ENCODE peak calls at places on chromosomes 16 and 17, in six cellular contexts. One of them, this sample, is unnamed.

GRCh38 chr16:56589141-56590039 is at the start of gene MT3:
- DNase-seq in K562: no peak
- DNase-seq in endothelial cell of umbilical vein: no peak
- DNase-seq in upper lobe of left lung: peak
- DNase-seq in stomach: no peak
- DNase-seq in suprapubic skin: no peak
- DNase-seq in this sample: no peak

GRCh38 chr16:13441675-13442074 is 478.3 kb upstream of the ERCC4 start:
- DNase-seq in stomach: no peak
- DNase-seq in endothelial cell of umbilical vein: no peak
- DNase-seq in K562: no peak
- DNase-seq in suprapubic skin: no peak
- DNase-seq in upper lobe of left lung: no peak
- DNase-seq in this sample: no peak

GRCh38 chr16:9275386-9275785 is 183.9 kb downstream of the HAPSTR1 start:
- DNase-seq in upper lobe of left lung: no peak
- DNase-seq in suprapubic skin: no peak
- DNase-seq in K562: no peak
- DNase-seq in endothelial cell of umbilical vein: no peak
- DNase-seq in stomach: no peak
- DNase-seq in this sample: no peak

GRCh38 chr16:86942469-86943175 is 364.3 kb downstream of the FOXL1 start:
- DNase-seq in upper lobe of left lung: no peak
- DNase-seq in endothelial cell of umbilical vein: no peak
- DNase-seq in stomach: no peak
- DNase-seq in suprapubic skin: no peak
- DNase-seq in K562: no peak
- DNase-seq in this sample: no peak

GRCh38 chr17:48378696-48379095 is 51.3 kb downstream of the SKAP1 start:
- DNase-seq in upper lobe of left lung: no peak
- DNase-seq in suprapubic skin: no peak
- DNase-seq in endothelial cell of umbilical vein: no peak
- DNase-seq in K562: no peak
- DNase-seq in stomach: no peak
- DNase-seq in this sample: no peak

GRCh38 chr17:49457564-49458535 is 37.2 kb upstream of the NGFR start:
- DNase-seq in upper lobe of left lung: no peak
- DNase-seq in stomach: no peak
- DNase-seq in endothelial cell of umbilical vein: no peak
- DNase-seq in K562: no peak
- DNase-seq in suprapubic skin: no peak
- DNase-seq in this sample: no peak

GRCh38 chr17:72142614-72143013 is 21.8 kb downstream of the SOX9 start:
- DNase-seq in upper lobe of left lung: no peak
- DNase-seq in endothelial cell of umbilical vein: no peak
- DNase-seq in suprapubic skin: no peak
- DNase-seq in K562: no peak
- DNase-seq in stomach: no peak
- DNase-seq in this sample: no peak

GRCh38 chr17:64964796-64965195 is 45.5 kb upstream of the LRRC37A3 start:
- DNase-seq in endothelial cell of umbilical vein: no peak
- DNase-seq in stomach: no peak
- DNase-seq in upper lobe of left lung: no peak
- DNase-seq in K562: no peak
- DNase-seq in suprapubic skin: no peak
- DNase-seq in this sample: no peak

GRCh38 chr17:30239089-30239462 is 3.6 kb upstream of the SLC6A4 start:
- DNase-seq in endothelial cell of umbilical vein: no peak
- DNase-seq in stomach: no peak
- DNase-seq in suprapubic skin: no peak
- DNase-seq in upper lobe of left lung: no peak
- DNase-seq in K562: no peak
- DNase-seq in this sample: peak

GRCh38 chr17:47949951-47950350 is 7.7 kb downstream of the PRR15L start:
- DNase-seq in suprapubic skin: no peak
- DNase-seq in upper lobe of left lung: no peak
- DNase-seq in stomach: peak
- DNase-seq in K562: no peak
- DNase-seq in endothelial cell of umbilical vein: no peak
- DNase-seq in this sample: no peak

GRCh38 chr17:79835470-79835899 is 3.8 kb downstream of the CBX4 start:
- DNase-seq in K562: peak
- DNase-seq in stomach: no peak
- DNase-seq in endothelial cell of umbilical vein: no peak
- DNase-seq in suprapubic skin: no peak
- DNase-seq in upper lobe of left lung: no peak
- DNase-seq in this sample: peak

GRCh38 chr16:46715769-46716305 is 26.4 kb downstream of the ORC6 start:
- DNase-seq in upper lobe of left lung: no peak
- DNase-seq in endothelial cell of umbilical vein: no peak
- DNase-seq in stomach: no peak
- DNase-seq in K562: no peak
- DNase-seq in suprapubic skin: no peak
- DNase-seq in this sample: no peak

GRCh38 chr16:23324727-23325126 is 22.6 kb downstream of the SCNN1B start:
- DNase-seq in endothelial cell of umbilical vein: no peak
- DNase-seq in upper lobe of left lung: no peak
- DNase-seq in stomach: peak
- DNase-seq in suprapubic skin: peak
- DNase-seq in K562: no peak
- DNase-seq in this sample: no peak

GRCh38 chr17:33561935-33562334 is 268.8 kb upstream of the ASIC2 start:
- DNase-seq in K562: no peak
- DNase-seq in upper lobe of left lung: no peak
- DNase-seq in stomach: no peak
- DNase-seq in suprapubic skin: no peak
- DNase-seq in endothelial cell of umbilical vein: no peak
- DNase-seq in this sample: no peak

GRCh38 chr17:74240637-74241036 is 27.3 kb downstream of the TTYH2 start:
- DNase-seq in K562: no peak
- DNase-seq in upper lobe of left lung: no peak
- DNase-seq in stomach: no peak
- DNase-seq in suprapubic skin: no peak
- DNase-seq in endothelial cell of umbilical vein: no peak
- DNase-seq in this sample: no peak

GRCh38 chr17:75289832-75290337 is 652 bp upstream of the SLC25A19 start:
- DNase-seq in upper lobe of left lung: no peak
- DNase-seq in stomach: peak
- DNase-seq in K562: peak
- DNase-seq in endothelial cell of umbilical vein: peak
- DNase-seq in suprapubic skin: no peak
- DNase-seq in this sample: peak

GRCh38 chr16:79599837-79600635 is 501 bp downstream of the MAF start:
- DNase-seq in K562: no peak
- DNase-seq in upper lobe of left lung: peak
- DNase-seq in endothelial cell of umbilical vein: no peak
- DNase-seq in stomach: peak
- DNase-seq in suprapubic skin: no peak
- DNase-seq in this sample: peak

GRCh38 chr16:79599256-79599836 is 1.2 kb downstream of the MAF start:
- DNase-seq in endothelial cell of umbilical vein: peak
- DNase-seq in stomach: no peak
- DNase-seq in upper lobe of left lung: peak
- DNase-seq in K562: no peak
- DNase-seq in suprapubic skin: peak
- DNase-seq in this sample: peak

GRCh38 chr16:79601978-79602609 is 1.6 kb upstream of the MAF start:
- DNase-seq in K562: peak
- DNase-seq in upper lobe of left lung: no peak
- DNase-seq in endothelial cell of umbilical vein: peak
- DNase-seq in suprapubic skin: peak
- DNase-seq in stomach: peak
- DNase-seq in this sample: peak

GRCh38 chr16:79601092-79601977 is 798 bp upstream of the MAF start:
- DNase-seq in suprapubic skin: peak
- DNase-seq in endothelial cell of umbilical vein: peak
- DNase-seq in upper lobe of left lung: peak
- DNase-seq in stomach: peak
- DNase-seq in K562: no peak
- DNase-seq in this sample: peak

DNA sequence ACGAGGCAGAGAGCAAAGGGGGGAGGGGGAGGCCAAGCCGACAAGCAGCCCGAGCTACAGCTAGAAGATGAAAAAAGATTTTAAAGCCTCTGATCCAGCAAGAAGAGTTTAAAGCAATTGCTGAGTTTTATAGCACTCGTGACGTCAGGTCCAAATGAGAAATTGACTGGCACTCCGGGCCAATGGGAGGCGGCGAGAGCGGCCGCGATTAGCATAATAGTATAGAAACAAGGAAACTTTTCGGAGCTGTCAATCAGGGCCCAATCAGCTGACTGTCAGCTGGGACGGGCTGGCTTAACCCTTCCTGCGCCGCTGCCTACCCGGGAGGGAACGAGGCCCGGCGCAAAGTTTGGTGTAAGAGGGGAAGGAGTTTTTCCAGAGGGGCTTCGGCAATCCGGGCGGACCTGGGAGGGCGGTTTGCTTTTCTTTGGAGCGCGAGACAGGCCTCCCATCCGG is at the start of gene MAF:
- DNase-seq in suprapubic skin: peak
- DNase-seq in endothelial cell of umbilical vein: peak
- DNase-seq in K562: peak
- DNase-seq in stomach: peak
- DNase-seq in upper lobe of left lung: peak
- DNase-seq in this sample: peak
- TF ChIP-seq CTCF in suprapubic skin: no peak
- TF ChIP-seq CTCF in endothelial cell of umbilical vein: no peak
- TF ChIP-seq CTCF in K562: no peak
- TF ChIP-seq CTCF in stomach: no peak
- TF ChIP-seq CTCF in upper lobe of left lung: no peak
- TF ChIP-seq CTCF in this sample: no peak

DNA sequence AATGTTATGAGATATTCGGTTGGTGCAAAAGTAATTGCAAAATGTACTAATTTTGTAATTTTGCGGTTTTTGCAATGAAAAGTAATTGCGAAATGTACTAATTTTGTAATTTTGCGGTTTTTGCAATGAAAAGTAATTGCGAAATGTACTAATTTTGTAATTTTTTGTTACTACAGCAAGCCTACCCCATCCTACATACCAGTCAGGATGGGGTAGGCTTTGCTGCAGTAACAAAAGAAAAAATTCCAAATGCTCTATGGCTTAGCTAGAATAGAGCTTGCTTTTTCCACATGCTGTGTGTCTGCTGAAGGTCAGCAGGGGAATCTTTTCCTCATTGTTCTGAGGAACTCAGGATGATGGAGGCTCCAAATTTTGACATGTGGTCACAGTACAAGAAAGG is 83.3 kb upstream of the GPRC5B start:
- DNase-seq in stomach: no peak
- DNase-seq in K562: no peak
- DNase-seq in endothelial cell of umbilical vein: no peak
- DNase-seq in upper lobe of left lung: no peak
- DNase-seq in suprapubic skin: no peak
- DNase-seq in this sample: no peak
- TF ChIP-seq POLR2AphosphoS5 in stomach: no peak
- TF ChIP-seq POLR2AphosphoS5 in K562: no peak
- TF ChIP-seq POLR2AphosphoS5 in endothelial cell of umbilical vein: no peak
- TF ChIP-seq POLR2AphosphoS5 in upper lobe of left lung: no peak
- TF ChIP-seq POLR2AphosphoS5 in suprapubic skin: no peak
- TF ChIP-seq POLR2AphosphoS5 in this sample: no peak

GRCh38 chr16:25126820-25127232 is 15.3 kb downstream of the LCMT1 start:
- DNase-seq in stomach: no peak
- DNase-seq in K562: peak
- DNase-seq in upper lobe of left lung: no peak
- DNase-seq in suprapubic skin: no peak
- DNase-seq in endothelial cell of umbilical vein: peak
- DNase-seq in this sample: no peak
- TF ChIP-seq CTCF in stomach: no peak
- TF ChIP-seq CTCF in K562: peak
- TF ChIP-seq CTCF in upper lobe of left lung: no peak
- TF ChIP-seq CTCF in suprapubic skin: peak
- TF ChIP-seq CTCF in endothelial cell of umbilical vein: peak
- TF ChIP-seq CTCF in this sample: peak

GRCh38 chr17:3888343-3889171 is 4.3 kb downstream of the CAMKK1 start:
- DNase-seq in stomach: peak
- DNase-seq in endothelial cell of umbilical vein: peak
- DNase-seq in suprapubic skin: peak
- DNase-seq in K562: peak
- DNase-seq in upper lobe of left lung: peak
- DNase-seq in this sample: no peak
- TF ChIP-seq POLR2AphosphoS5 in stomach: peak
- TF ChIP-seq POLR2AphosphoS5 in endothelial cell of umbilical vein: peak
- TF ChIP-seq POLR2AphosphoS5 in suprapubic skin: no peak
- TF ChIP-seq POLR2AphosphoS5 in K562: peak
- TF ChIP-seq POLR2AphosphoS5 in upper lobe of left lung: no peak
- TF ChIP-seq POLR2AphosphoS5 in this sample: no peak

DNA sequence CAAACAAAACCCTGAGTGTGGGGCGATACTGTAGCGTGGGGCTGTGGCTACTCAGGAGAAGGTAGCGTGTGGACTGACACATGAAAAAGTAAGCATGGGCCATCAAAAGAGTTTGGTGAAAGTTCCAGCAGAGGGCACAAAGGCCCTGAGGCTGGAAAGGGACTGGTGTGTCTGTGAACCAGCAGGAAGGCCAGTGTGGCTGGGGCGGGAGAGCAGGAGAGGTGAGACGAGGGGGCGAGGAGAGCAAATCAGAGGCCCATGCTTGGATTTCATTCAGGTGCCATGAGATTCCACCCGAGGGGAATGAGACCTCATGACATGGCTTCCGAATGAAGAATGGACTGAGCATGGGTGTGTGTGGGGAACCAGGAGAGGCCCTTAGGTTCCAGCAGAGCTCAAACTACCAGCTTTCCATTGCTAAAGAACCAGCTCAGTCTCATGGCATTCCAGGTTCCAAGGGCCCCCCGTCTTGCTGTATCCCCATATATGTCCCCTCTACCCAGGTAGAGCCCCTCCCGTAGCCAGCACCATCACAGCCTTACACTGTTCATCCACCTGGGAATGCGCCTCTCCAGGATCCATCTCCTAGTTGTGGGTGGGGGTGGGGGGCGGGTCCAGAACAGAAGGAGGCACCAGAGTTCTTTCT is 31.1 kb downstream of the TRPV2 start:
- DNase-seq in endothelial cell of umbilical vein: no peak
- DNase-seq in stomach: no peak
- DNase-seq in suprapubic skin: no peak
- DNase-seq in upper lobe of left lung: no peak
- DNase-seq in K562: no peak
- DNase-seq in this sample: no peak
- TF ChIP-seq CTCF in endothelial cell of umbilical vein: no peak
- TF ChIP-seq CTCF in stomach: no peak
- TF ChIP-seq CTCF in suprapubic skin: no peak
- TF ChIP-seq CTCF in upper lobe of left lung: no peak
- TF ChIP-seq CTCF in K562: no peak
- TF ChIP-seq CTCF in this sample: no peak

DNA sequence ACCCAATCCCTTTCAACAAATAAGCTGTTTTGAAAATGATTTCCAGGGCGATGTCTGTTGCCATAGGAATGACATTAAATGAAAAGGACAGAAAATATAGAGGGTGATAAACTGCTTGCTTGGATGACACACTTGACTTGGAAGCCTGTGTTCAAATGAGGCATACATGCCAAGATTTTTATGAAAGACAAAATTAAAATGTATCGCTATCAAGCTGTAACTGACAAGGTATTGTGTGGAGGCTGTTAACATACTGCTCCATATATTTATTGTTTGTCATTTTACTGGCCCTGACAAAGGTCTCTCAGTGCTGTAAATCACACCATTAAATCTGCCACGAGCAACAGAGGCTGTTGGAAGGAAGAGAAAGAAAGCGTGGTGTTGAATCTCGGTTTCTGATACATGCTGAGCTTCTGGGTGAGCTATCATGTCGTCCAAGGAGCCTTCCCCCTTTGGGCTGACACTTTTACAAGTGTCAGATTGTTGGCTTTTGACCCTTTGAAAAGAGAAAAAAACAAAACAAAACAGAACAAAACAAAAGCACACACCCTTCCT is 456.2 kb upstream of the SALL1 start:
- DNase-seq in endothelial cell of umbilical vein: no peak
- DNase-seq in stomach: no peak
- DNase-seq in upper lobe of left lung: no peak
- DNase-seq in suprapubic skin: no peak
- DNase-seq in K562: no peak
- DNase-seq in this sample: no peak
- TF ChIP-seq POLR2AphosphoS5 in endothelial cell of umbilical vein: no peak
- TF ChIP-seq POLR2AphosphoS5 in stomach: no peak
- TF ChIP-seq POLR2AphosphoS5 in upper lobe of left lung: no peak
- TF ChIP-seq POLR2AphosphoS5 in suprapubic skin: no peak
- TF ChIP-seq POLR2AphosphoS5 in K562: no peak
- TF ChIP-seq POLR2AphosphoS5 in this sample: no peak